ENCODE peak calls at places on chromosomes 3 and 15, in four cellular contexts. E, Q, R and I are unnamed samples.

GRCh38 chr3:109563149-109563548 is 225.8 kb upstream of the DPPA4 start:
- DNase-seq in Q (no peak), R (no peak), E (no peak), I (peak; percentile 6)

GRCh38 chr15:67125589-67126502 is 60.4 kb downstream of the SMAD3 start:
- DNase-seq in E (no peak), R (peak; percentile 100), Q (no peak), I (no peak)

GRCh38 chr3:196135693-196136639 is 54.1 kb upstream of the TFRC start:
- DNase-seq in R (peak; percentile 32), E (no peak), Q (no peak), I (no peak)

GRCh38 chr3:13621381-13622221 is 72.7 kb downstream of the FBLN2 start:
- DNase-seq in R (no peak), Q (no peak), E (peak; percentile 66), I (no peak)

GRCh38 chr3:123753321-123753720 is 130.8 kb downstream of the MYLK start:
- DNase-seq in Q (no peak), R (no peak), E (no peak), I (no peak)

GRCh38 chr3:3801510-3801841 is 2.2 kb downstream of the LRRN1 start:
- DNase-seq in Q (no peak), E (no peak), R (no peak), I (no peak)

GRCh38 chr15:82312611-82313349 is 36.5 kb downstream of the GOLGA6L10 start:
- DNase-seq in R (no peak), Q (no peak), E (peak; percentile 23), I (no peak)

GRCh38 chr3:117540583-117540982 is 831.0 kb downstream of the TUSC7 start:
- DNase-seq in E (no peak), Q (no peak), R (no peak), I (no peak)

GRCh38 chr3:17063591-17063990 is 178.8 kb downstream of the PLCL2 start:
- DNase-seq in Q (no peak), E (no peak), R (no peak), I (no peak)

GRCh38 chr15:64009241-64009640 is 37.0 kb downstream of the DAPK2 start:
- DNase-seq in Q (no peak), R (peak; percentile 40), E (no peak), I (no peak)

GRCh38 chr15:29827421-29827820 is 5.2 kb upstream of the TJP1 start:
- DNase-seq in E (no peak), R (no peak), Q (no peak), I (no peak)

GRCh38 chr3:70737656-70738309 is 425.3 kb upstream of the MDFIC2 start:
- DNase-seq in Q (peak; percentile 37), R (no peak), E (no peak), I (no peak)

GRCh38 chr15:45169608-45170480 is 17.9 kb downstream of the SHF start:
- DNase-seq in E (no peak), Q (peak; percentile 56), R (no peak), I (no peak)

GRCh38 chr15:25683911-25684310 is 179.2 kb downstream of the ATP10A start:
- DNase-seq in R (no peak), E (no peak), Q (no peak), I (no peak)

GRCh38 chr15:63531586-63531985 is 27.2 kb downstream of the USP3 start:
- DNase-seq in R (no peak), Q (no peak), E (no peak), I (no peak)